ENCODE peak calls at places on chromosomes 11 and 22, in five cellular contexts. F is CD4-positive, CD25-positive, alpha-beta regulatory T cell; Y is prostate gland; W is mesenchymal stem cell; K is A549. Q is an unnamed sample.

GRCh38 chr11:3894128-3894731 is 38.8 kb downstream of the STIM1 start:
- DNase-seq in F (no peak), Y (no peak), W (peak; percentile 19), K (no peak), Q (no peak)

GRCh38 chr11:102117472-102118113 is 7.3 kb downstream of the YAP1 start:
- DNase-seq in F (no peak), Y (no peak), W (peak; percentile 49), K (no peak), Q (no peak)

GRCh38 chr11:60905551-60906113 is 753 bp downstream of the PRPF19 start:
- DNase-seq in F (no peak), Y (peak; percentile 39), W (peak; percentile 61), K (no peak), Q (no peak)

GRCh38 chr22:36373258-36373579 is 14.5 kb downstream of the MYH9 start:
- DNase-seq in F (no peak), Y (peak; percentile 72), W (no peak), K (no peak), Q (peak; percentile 84)

GRCh38 chr11:130837194-130837593 is 79.1 kb downstream of the SNX19 start:
- DNase-seq in F (no peak), Y (no peak), W (no peak), K (no peak), Q (no peak)

GRCh38 chr11:36683823-36684222 is 85.8 kb upstream of the RAG2 start:
- DNase-seq in F (no peak), Y (no peak), W (no peak), K (no peak), Q (no peak)

GRCh38 chr11:123494195-123495050 is 64.4 kb downstream of the GRAMD1B start:
- DNase-seq in F (no peak), Y (no peak), W (no peak), K (no peak), Q (no peak)

GRCh38 chr22:39616051-39616450 is 45.5 kb downstream of the CACNA1I start:
- DNase-seq in F (no peak), Y (no peak), W (no peak), K (no peak), Q (no peak)

GRCh38 chr22:39459681-39460080 is 2.9 kb downstream of the MGAT3 start:
- DNase-seq in F (no peak), Y (no peak), W (no peak), K (no peak), Q (no peak)

GRCh38 chr22:20494978-20495860 is at the start of gene KLHL22:
- DNase-seq in F (peak; percentile 22), Y (no peak), W (peak; percentile 53), K (no peak), Q (peak; percentile 45)

GRCh38 chr11:34176980-34177319 is 71.5 kb downstream of the NAT10 start:
- DNase-seq in F (no peak), Y (no peak), W (no peak), K (no peak), Q (no peak)

GRCh38 chr11:72642815-72643511 is 31.3 kb downstream of the PDE2A start:
- DNase-seq in F (peak; percentile 70), Y (peak; percentile 25), W (peak; percentile 67), K (peak; percentile 80), Q (peak; percentile 45)

GRCh38 chr11:73195191-73196007 is 22.7 kb upstream of the P2RY2 start:
- DNase-seq in F (no peak), Y (peak; percentile 54), W (no peak), K (peak; percentile 64), Q (no peak)

GRCh38 chr22:18976197-18976751 is 40.2 kb upstream of the PRODH start:
- DNase-seq in F (no peak), Y (no peak), W (no peak), K (no peak), Q (no peak)

GRCh38 chr11:2297623-2298030 is 4.1 kb downstream of the C11orf21 start:
- DNase-seq in F (no peak), Y (no peak), W (no peak), K (no peak), Q (no peak)

GRCh38 chr22:48438096-48438495 is 1389.6 kb downstream of the BRD1 start:
- DNase-seq in F (no peak), Y (no peak), W (no peak), K (no peak), Q (no peak)

GRCh38 chr11:113313601-113314000 is 782 bp upstream of the TTC12 start:
- DNase-seq in F (no peak), Y (no peak), W (no peak), K (no peak), Q (no peak)

GRCh38 chr11:7597620-7598019 is 75.7 kb downstream of the CYB5R2 start:
- DNase-seq in F (no peak), Y (peak; percentile 92), W (no peak), K (no peak), Q (peak; percentile 80)

GRCh38 chr11:11814614-11815452 is 26.9 kb upstream of the USP47 start:
- DNase-seq in F (no peak), Y (no peak), W (no peak), K (no peak), Q (no peak)

GRCh38 chr11:44047931-44048431 is at the start of gene ACCSL:
- DNase-seq in F (no peak), Y (no peak), W (no peak), K (no peak), Q (no peak)

GRCh38 chr22:39148024-39148726 is 4.3 kb downstream of the CBX7 start:
- DNase-seq in F (no peak), Y (no peak), W (no peak), K (no peak), Q (no peak)

GRCh38 chr11:120573756-120574354 is 62.3 kb downstream of the GRIK4 start:
- DNase-seq in F (no peak), Y (no peak), W (no peak), K (no peak), Q (no peak)

GRCh38 chr11:126452256-126452655 is 96.8 kb downstream of the ST3GAL4 start:
- DNase-seq in F (no peak), Y (no peak), W (no peak), K (no peak), Q (no peak)

GRCh38 chr11:128451651-128452470 is 135.5 kb downstream of the ETS1 start:
- DNase-seq in F (no peak), Y (no peak), W (no peak), K (no peak), Q (peak; percentile 55)

DNA sequence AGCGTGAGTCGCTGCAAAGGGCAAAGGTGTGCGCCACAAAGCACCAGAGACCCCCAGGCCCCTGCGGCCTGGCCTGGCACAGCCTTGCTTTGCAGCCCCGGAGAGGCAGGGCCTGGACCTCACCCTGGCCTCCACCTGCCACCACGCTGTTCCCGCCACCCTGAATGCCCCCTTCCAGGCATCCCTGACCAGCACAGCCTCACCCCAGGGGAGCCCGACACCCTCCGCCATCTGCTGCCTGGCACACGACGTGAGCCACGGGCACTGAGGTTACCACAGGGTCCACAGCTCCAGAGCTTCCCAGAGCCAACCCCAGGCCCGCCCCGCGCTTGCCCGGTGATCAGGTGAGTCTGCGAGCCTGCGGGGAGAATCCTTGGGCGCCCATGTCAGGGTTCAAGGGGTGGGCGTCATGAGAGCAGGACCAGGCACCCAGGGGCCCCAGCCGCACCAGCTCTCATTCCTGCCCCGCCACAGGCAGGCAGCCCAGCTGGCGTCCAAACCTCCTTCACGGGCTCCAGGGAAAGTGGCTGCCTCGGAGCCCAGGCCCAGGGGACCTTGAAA is 171.3 kb downstream of the BRD1 start:
- DNase-seq in F (no peak), Y (no peak), W (no peak), K (no peak), Q (no peak)
- H3K4me3 ChIP-seq in F (peak overlapping the region; percentile 84), Y (peak overlapping the region; percentile 12), W (no peak overlapping the region), K (no peak overlapping the region), Q (peak overlapping the region; percentile 71)

GRCh38 chr11:20060180-20060579 is 100.1 kb downstream of the DBX1 start:
- DNase-seq in F (no peak), Y (no peak), W (no peak), K (no peak), Q (no peak)
- H3K27ac ChIP-seq in F (no peak overlapping the region), Y (no peak overlapping the region), W (no peak overlapping the region), K (no peak overlapping the region), Q (peak overlapping the region; percentile 26)

DNA sequence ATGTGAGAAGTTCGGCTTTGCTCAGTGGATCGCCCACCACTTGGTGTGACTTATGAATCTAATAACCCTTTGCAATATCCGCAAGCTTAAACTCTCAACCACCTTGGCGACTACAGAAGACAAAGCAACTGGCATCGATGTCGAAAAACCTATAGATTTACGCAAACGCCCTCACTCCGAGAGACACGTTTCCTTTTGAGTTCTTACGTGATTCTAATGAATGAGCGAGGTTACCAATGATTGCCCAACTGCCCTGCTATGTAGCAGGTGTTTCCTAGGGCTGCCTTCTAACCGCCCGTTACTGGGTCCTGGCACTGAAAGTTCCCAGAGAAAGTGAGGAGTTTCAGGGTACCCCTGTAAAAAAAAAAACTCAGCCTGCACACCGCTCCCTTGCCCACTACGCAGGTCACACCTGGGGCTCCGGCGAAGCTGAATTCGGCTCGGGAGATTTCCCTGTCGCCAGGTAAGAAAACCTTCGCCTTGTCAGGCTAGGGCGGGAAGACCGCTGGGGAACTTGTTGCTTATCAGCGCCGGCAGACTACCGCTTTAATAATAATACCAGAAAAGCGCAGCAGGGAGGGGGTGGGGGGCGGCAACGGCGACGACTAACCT is 21.4 kb upstream of the BDNF start:
- DNase-seq in F (no peak), Y (no peak), W (peak; percentile 8), K (no peak), Q (no peak)
- H3K4me3 ChIP-seq in F (no peak overlapping the region), Y (no peak overlapping the region), W (peak overlapping the region; percentile 71), K (peak overlapping the region; percentile 50), Q (no peak overlapping the region)

GRCh38 chr11:20042717-20043392 is 117.4 kb downstream of the DBX1 start:
- DNase-seq in F (no peak), Y (no peak), W (no peak), K (no peak), Q (no peak)
- H3K27ac ChIP-seq in F (no peak overlapping the region), Y (no peak overlapping the region), W (no peak overlapping the region), K (peak overlapping the region; percentile 93), Q (peak overlapping the region; percentile 91)

DNA sequence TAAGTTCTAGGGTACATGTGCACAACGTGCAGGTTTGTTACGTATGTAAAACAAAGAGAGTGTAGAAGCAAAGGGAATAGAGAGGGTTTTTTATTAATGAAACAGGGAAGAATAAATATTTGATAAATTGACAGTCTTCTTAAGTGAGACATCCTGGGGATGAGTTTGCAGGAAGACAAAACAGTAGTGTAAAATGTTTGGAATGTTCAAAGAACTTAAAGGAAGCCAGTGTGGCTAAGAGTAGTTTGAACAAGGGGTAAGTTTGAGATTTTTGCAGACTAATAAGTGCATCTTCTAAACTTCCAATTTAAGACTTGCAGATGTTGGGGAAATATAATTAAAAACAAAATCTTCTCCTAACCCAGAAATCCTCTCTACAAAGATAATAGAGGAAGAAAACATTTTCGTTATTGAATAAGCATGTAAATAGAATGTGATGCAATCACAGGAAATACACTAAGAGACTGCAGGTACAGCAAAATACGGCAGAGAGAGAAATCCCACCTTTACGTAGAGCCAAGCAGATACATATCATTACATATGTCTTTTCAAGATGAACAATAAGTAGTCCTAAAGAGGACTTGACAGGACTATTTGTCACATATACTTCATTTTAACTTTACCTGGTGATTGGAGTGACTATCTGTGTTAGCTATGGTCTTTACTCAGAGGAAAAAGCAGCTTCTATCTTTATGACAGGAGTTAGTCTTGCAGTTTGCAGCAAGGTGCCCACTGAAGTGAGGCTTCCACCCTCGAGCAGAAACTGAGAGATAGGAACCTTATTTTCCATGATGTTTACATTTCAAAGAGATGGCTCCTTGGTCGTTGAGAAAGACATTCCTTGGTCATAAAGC is 402.1 kb downstream of the CNTN5 start:
- DNase-seq in F (no peak), Y (no peak), W (peak; percentile 2), K (no peak), Q (no peak)
- H3K4me3 ChIP-seq in F (no peak overlapping the region), Y (no peak overlapping the region), W (no peak overlapping the region), K (no peak overlapping the region), Q (no peak overlapping the region)